ENCODE peak calls at places on chromosome 11, in four cellular contexts. T is left ventricle myocardium inferior, S is psoas muscle, C is neural progenitor cell. D is an unnamed sample.
A peak's percentile ranks its signal among the peaks of the same experiment; 100 is the strongest.

GRCh38 chr11:36075053-36075452 is 131.2 kb downstream of the LDLRAD3 start:
- DNase-seq in S (no peak), T (no peak), C (no peak), D (no peak)

GRCh38 chr11:86955111-86955673 is at the start of gene FZD4:
- DNase-seq in S (peak; percentile 96), C (peak; percentile 97), T (peak; percentile 94), D (peak; percentile 90)

GRCh38 chr11:352456-353180 is 16.7 kb upstream of the B4GALNT4 start:
- DNase-seq in T (no peak), C (no peak), S (no peak), D (no peak)

GRCh38 chr11:111352235-111352746 is 26.8 kb downstream of the POU2AF1 start:
- DNase-seq in C (no peak), T (no peak), S (no peak), D (no peak)

GRCh38 chr11:15569626-15570025 is 454.9 kb downstream of the INSC start:
- DNase-seq in T (peak; percentile 32), S (no peak), C (no peak), D (no peak)

GRCh38 chr11:26992031-26992541 is 1.8 kb upstream of the FIBIN start:
- DNase-seq in S (no peak), C (no peak), T (no peak), D (no peak)

GRCh38 chr11:125777309-125777708 is 1.3 kb downstream of the PATE2 start:
- DNase-seq in T (no peak), C (no peak), S (no peak), D (no peak)

GRCh38 chr11:110434952-110435779 is 5.4 kb downstream of the FDX1 start:
- DNase-seq in T (no peak), C (no peak), S (no peak), D (peak; percentile 28)

GRCh38 chr11:2587132-2587930 is 112.5 kb downstream of the KCNQ1OT1 start:
- DNase-seq in T (peak; percentile 13), C (no peak), S (peak; percentile 38), D (peak; percentile 6)

GRCh38 chr11:68106165-68106940 is 14.8 kb downstream of the CHKA start:
- DNase-seq in S (no peak), T (no peak), C (no peak), D (no peak)

GRCh38 chr11:6418958-6419611 is at the start of gene APBB1:
- DNase-seq in S (peak; percentile 84), T (peak; percentile 75), C (peak; percentile 89), D (peak; percentile 68)

GRCh38 chr11:117986981-117987495 is 844 bp downstream of the IL10RA start:
- DNase-seq in S (no peak), T (no peak), C (no peak), D (no peak)

GRCh38 chr11:84384637-84385227 is 1098.6 kb upstream of the CCDC90B start:
- DNase-seq in T (no peak), C (peak; percentile 65), S (no peak), D (peak; percentile 47)

GRCh38 chr11:112932593-112932992 is 28.6 kb upstream of the NCAM1 start:
- DNase-seq in T (no peak), S (no peak), C (peak; percentile 11), D (no peak)

GRCh38 chr11:6757373-6757967 is 14.3 kb downstream of the OR2AG2 start:
- DNase-seq in S (no peak), T (peak; percentile 26), C (peak; percentile 70), D (peak; percentile 69)

GRCh38 chr11:134542401-134543143 is 130.5 kb upstream of the B3GAT1 start:
- DNase-seq in S (peak; percentile 16), C (no peak), T (no peak), D (no peak)

GRCh38 chr11:37026326-37026725 is 428.3 kb upstream of the RAG2 start:
- DNase-seq in T (no peak), S (no peak), C (no peak), D (no peak)

GRCh38 chr11:22666320-22666699 is at the start of gene GAS2:
- DNase-seq in T (no peak), S (no peak), C (no peak), D (no peak)

GRCh38 chr11:103682318-103683184 is 353.9 kb upstream of the DDI1 start:
- DNase-seq in T (peak; percentile 19), C (peak; percentile 82), S (no peak), D (peak; percentile 77)

GRCh38 chr11:81420668-81421550 is 1312.8 kb downstream of the FAM181B start:
- DNase-seq in C (peak; percentile 76), T (no peak), S (no peak), D (peak; percentile 54)
- TF ChIP-seq CTCF in C (peak; percentile 55), T (peak; percentile 33), S (no peak), D (peak; percentile 28)

GRCh38 chr11:13699041-13699440 is 30.6 kb downstream of the FAR1 start:
- DNase-seq in C (no peak), T (no peak), S (no peak), D (no peak)
- H3K36me3 ChIP-seq in C (peaks cover 6% of the 10 kb centered on the region), T (peaks cover 42% of the 10 kb centered on the region), S (peaks cover 43% of the 10 kb centered on the region), D (peaks cover 68% of the 10 kb centered on the region)

DNA sequence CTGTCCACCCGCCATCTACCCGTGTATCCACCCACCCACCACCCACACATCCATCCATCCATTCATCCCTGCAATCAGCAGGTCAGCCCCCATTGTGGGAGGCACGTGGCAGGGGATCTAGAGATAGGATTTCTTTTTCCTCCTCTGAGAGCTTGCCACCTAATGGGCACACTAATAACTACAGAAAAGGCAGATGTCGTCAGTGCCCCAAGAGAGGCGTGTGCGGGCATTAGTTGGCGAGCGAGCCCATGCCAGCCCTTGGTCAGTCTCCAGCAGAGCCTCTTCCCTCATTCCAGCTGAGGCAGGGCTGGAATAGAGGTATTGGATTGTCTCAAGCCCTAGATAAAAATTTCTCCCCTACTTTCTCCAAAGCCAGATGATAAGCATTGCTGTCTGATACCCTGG is 9.7 kb downstream of the USP2 start:
- DNase-seq in S (peak; percentile 88), T (no peak), C (no peak), D (no peak)
- TF ChIP-seq CTCF in S (peak; percentile 20), T (peak; percentile 37), C (peak; percentile 11), D (no peak)

GRCh38 chr11:115238086-115238485 is 266.1 kb downstream of the CADM1 start:
- DNase-seq in C (no peak), S (no peak), T (no peak), D (no peak)
- H3K36me3 ChIP-seq in C (no peaks in the 10 kb centered on the region), S (no peaks in the 10 kb centered on the region), T (no peaks in the 10 kb centered on the region), D (no peaks in the 10 kb centered on the region)

GRCh38 chr11:132501356-132501755 is 1030.9 kb downstream of the OPCML start:
- DNase-seq in S (no peak), C (no peak), T (no peak), D (no peak)
- TF ChIP-seq CTCF in S (no peak), C (no peak), T (no peak), D (no peak)

GRCh38 chr11:12161137-12161536 is 50.7 kb downstream of the MICAL2 start:
- DNase-seq in C (no peak), S (no peak), T (no peak), D (no peak)

GRCh38 chr11:12164061-12165014 is 53.9 kb downstream of the MICAL2 start:
- DNase-seq in C (no peak), S (no peak), T (no peak), D (no peak)

GRCh38 chr11:12161603-12162350 is 51.4 kb downstream of the MICAL2 start:
- DNase-seq in T (no peak), S (no peak), C (no peak), D (no peak)

GRCh38 chr11:12163181-12163841 is 52.9 kb downstream of the MICAL2 start:
- DNase-seq in T (peak; percentile 73), C (no peak), S (no peak), D (no peak)

DNA sequence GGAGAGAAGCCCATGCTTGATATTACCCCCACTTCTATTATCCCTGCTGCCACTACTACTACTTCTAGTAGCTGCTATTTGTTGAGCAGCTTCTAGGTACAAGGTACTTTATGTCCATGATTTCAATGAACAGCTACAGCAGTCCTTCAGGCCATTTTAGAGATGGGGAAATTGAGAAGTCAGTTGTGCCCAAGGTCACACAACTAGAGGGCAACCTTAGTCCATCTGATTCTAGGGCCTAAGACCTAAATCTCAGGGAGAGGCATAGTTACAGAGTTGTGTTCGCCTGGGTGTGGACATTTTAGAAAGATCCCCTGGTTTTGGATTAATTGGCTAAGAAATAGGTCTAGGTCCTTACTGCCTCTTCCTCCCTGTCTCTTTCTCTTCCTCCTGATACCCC is 52.3 kb downstream of the MICAL2 start:
- DNase-seq in T (no peak), S (no peak), C (no peak), D (no peak)
- H3K36me3 ChIP-seq in T (peaks cover 12% of the 10 kb centered on the region), S (peaks cover 13% of the 10 kb centered on the region), C (no peaks in the 10 kb centered on the region), D (no peaks in the 10 kb centered on the region)

GRCh38 chr11:130068986-130069683 is 559 bp upstream of the APLP2 start:
- DNase-seq in T (peak; percentile 85), S (peak; percentile 91), C (peak; percentile 71), D (no peak)
- TF ChIP-seq CTCF in T (peak; percentile 39), S (peak; percentile 27), C (no peak), D (no peak)

GRCh38 chr11:57421066-57421465 is 5.9 kb downstream of the SLC43A3 start:
- DNase-seq in C (no peak), T (no peak), S (no peak), D (no peak)
- H3K36me3 ChIP-seq in C (no peaks in the 10 kb centered on the region), T (peaks cover 63% of the 10 kb centered on the region), S (peaks cover 14% of the 10 kb centered on the region), D (no peaks in the 10 kb centered on the region)

D was measured in WERI-Rb-1.